ENCODE peak calls at places on chromosomes 4 and X, in six cellular contexts. Z is GM23248; W is NCI-H1417 treated with DMSO at 0.1 percent for 48 hours; Y is foreskin fibroblast; J is activated T-cell treated with anti-CD3 and anti-CD28 coated beads, Interleukin-2, amount 50 U/mL, for 4 hours; D is BE2C. P is an unnamed sample.

GRCh38 chrX:6226053-6226645 is 2.5 kb downstream of the NLGN4X start:
- DNase-seq in Y (peak; percentile 23), D (no peak), Z (no peak), J (no peak), W (no peak), P (no peak)

GRCh38 chr4:6267573-6267972 is 2.1 kb upstream of the WFS1 start:
- DNase-seq in J (no peak), Z (no peak), Y (peak; percentile 35), W (no peak), D (no peak), P (no peak)

GRCh38 chr4:3792813-3793212 is 26.6 kb downstream of the ADRA2C start:
- DNase-seq in W (no peak), D (peak; percentile 67), Y (no peak), J (no peak), Z (no peak), P (no peak)

GRCh38 chr4:185597532-185598188 is 62.4 kb upstream of the PDLIM3 start:
- DNase-seq in Z (peak; percentile 73), W (peak; percentile 7), D (peak; percentile 74), Y (peak; percentile 86), J (peak; percentile 64), P (peak; percentile 37)

GRCh38 chr4:151627491-151627890 is 133.3 kb downstream of the GATB start:
- DNase-seq in D (no peak), W (no peak), Y (peak; percentile 73), Z (peak; percentile 60), J (no peak), P (no peak)

GRCh38 chr4:155604718-155605601 is 61.7 kb upstream of the GUCY1A1 start:
- DNase-seq in Z (peak; percentile 90), Y (peak; percentile 93), W (no peak), J (no peak), D (no peak), P (peak; percentile 67)

GRCh38 chrX:134374294-134374693 is 85.7 kb upstream of the HPRT1 start:
- DNase-seq in D (no peak), Z (peak; percentile 33), W (no peak), J (no peak), Y (no peak), P (no peak)

GRCh38 chr4:62279689-62280088 is 1079.6 kb downstream of the ADGRL3 start:
- DNase-seq in D (no peak), Z (no peak), W (no peak), J (no peak), Y (no peak), P (no peak)

GRCh38 chr4:85762204-85762884 is 287.4 kb downstream of the ARHGAP24 start:
- DNase-seq in Z (peak; percentile 96), J (no peak), W (no peak), D (no peak), Y (peak; percentile 94), P (peak; percentile 83)